ENCODE peak calls at places on chromosomes 2 and 18, in four cellular contexts. One of them, this sample, is unnamed.
A peak's percentile ranks its signal among the peaks of the same experiment; 100 is the strongest.

GRCh38 chr18:39561136-39561535 is 1995.5 kb upstream of the CELF4 start:
- DNase-seq in NB4: no peak
- DNase-seq in choroid plexus epithelial cell: no peak
- DNase-seq in Peyer's patch: no peak
- DNase-seq in this sample: no peak

GRCh38 chr2:96163768-96164429 is 18.7 kb upstream of the DUSP2 start:
- DNase-seq in NB4: peak; percentile 46
- DNase-seq in choroid plexus epithelial cell: peak; percentile 55
- DNase-seq in Peyer's patch: peak; percentile 88
- DNase-seq in this sample: no peak

GRCh38 chr2:152473151-152473857 is 138.3 kb downstream of the FMNL2 start:
- DNase-seq in NB4: no peak
- DNase-seq in choroid plexus epithelial cell: no peak
- DNase-seq in Peyer's patch: no peak
- DNase-seq in this sample: no peak

GRCh38 chr2:165573534-165574461 is 104.3 kb downstream of the CSRNP3 start:
- DNase-seq in NB4: peak; percentile 3
- DNase-seq in choroid plexus epithelial cell: peak; percentile 33
- DNase-seq in Peyer's patch: no peak
- DNase-seq in this sample: peak; percentile 73

GRCh38 chr2:64145760-64146159 is 1.5 kb upstream of the PELI1 start:
- DNase-seq in NB4: no peak
- DNase-seq in choroid plexus epithelial cell: no peak
- DNase-seq in Peyer's patch: no peak
- DNase-seq in this sample: no peak

GRCh38 chr2:165009466-165009865 is 54.1 kb upstream of the SLC38A11 start:
- DNase-seq in NB4: no peak
- DNase-seq in choroid plexus epithelial cell: no peak
- DNase-seq in Peyer's patch: no peak
- DNase-seq in this sample: no peak

GRCh38 chr2:23690421-23691105 is 236.4 kb downstream of the ATAD2B start:
- DNase-seq in NB4: no peak
- DNase-seq in choroid plexus epithelial cell: no peak
- DNase-seq in Peyer's patch: no peak
- DNase-seq in this sample: no peak

GRCh38 chr2:21642647-21643046 is 518.9 kb downstream of the TDRD15 start:
- DNase-seq in NB4: no peak
- DNase-seq in choroid plexus epithelial cell: no peak
- DNase-seq in Peyer's patch: no peak
- DNase-seq in this sample: no peak

GRCh38 chr2:30348825-30349224 is 98.2 kb upstream of the LCLAT1 start:
- DNase-seq in NB4: no peak
- DNase-seq in choroid plexus epithelial cell: no peak
- DNase-seq in Peyer's patch: no peak
- DNase-seq in this sample: no peak

GRCh38 chr2:196276421-196276820 is 105.0 kb upstream of the STK17B start:
- DNase-seq in NB4: peak; percentile 13
- DNase-seq in choroid plexus epithelial cell: no peak
- DNase-seq in Peyer's patch: no peak
- DNase-seq in this sample: peak; percentile 51

GRCh38 chr2:170892391-170892951 is 36.6 kb upstream of the GORASP2 start:
- DNase-seq in NB4: no peak
- DNase-seq in choroid plexus epithelial cell: no peak
- DNase-seq in Peyer's patch: no peak
- DNase-seq in this sample: no peak

GRCh38 chr2:74002515-74003391 is 18.0 kb downstream of the TET3 start:
- DNase-seq in NB4: peak; percentile 88
- DNase-seq in choroid plexus epithelial cell: peak; percentile 85
- DNase-seq in Peyer's patch: peak; percentile 77
- DNase-seq in this sample: peak; percentile 79
- TF ChIP-seq CTCF in NB4: no peak
- TF ChIP-seq CTCF in choroid plexus epithelial cell: no peak
- TF ChIP-seq CTCF in Peyer's patch: no peak
- TF ChIP-seq CTCF in this sample: no peak

DNA sequence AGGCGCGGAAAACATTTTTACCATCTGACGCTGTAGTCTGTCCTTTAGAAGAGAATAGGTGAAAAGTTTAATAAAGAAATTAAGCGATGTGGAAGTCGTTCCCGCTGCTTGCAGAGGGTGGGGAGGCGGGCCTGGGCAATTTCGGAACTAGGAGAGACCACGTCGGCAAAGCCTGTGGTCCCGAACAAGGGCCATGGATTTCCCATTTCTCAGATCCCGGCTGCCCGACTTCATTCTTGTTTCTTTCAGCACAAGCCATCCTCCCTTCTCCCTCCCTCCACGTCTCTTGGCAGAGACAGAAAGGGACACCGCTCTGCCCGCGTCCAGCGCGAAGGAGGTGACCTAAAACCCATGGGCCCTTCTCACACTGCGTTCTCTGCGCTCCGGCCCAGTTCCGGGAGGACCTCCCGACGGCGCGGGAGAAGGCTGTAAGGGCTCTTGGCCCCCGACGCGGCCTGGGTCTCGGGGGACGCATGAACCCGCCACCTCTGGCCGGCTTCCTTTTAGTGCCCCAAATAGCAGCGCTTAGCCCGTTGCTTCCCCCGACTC is 2.2 kb upstream of the BCL2L11 start:
- DNase-seq in NB4: no peak
- DNase-seq in choroid plexus epithelial cell: no peak
- DNase-seq in Peyer's patch: no peak
- DNase-seq in this sample: peak; percentile 55
- H3K4me3 ChIP-seq in NB4: peak overlapping the region; percentile 60
- H3K4me3 ChIP-seq in choroid plexus epithelial cell: peak overlapping the region; percentile 86
- H3K4me3 ChIP-seq in Peyer's patch: peak overlapping the region; percentile 68
- H3K4me3 ChIP-seq in this sample: peak overlapping the region; percentile 82

DNA sequence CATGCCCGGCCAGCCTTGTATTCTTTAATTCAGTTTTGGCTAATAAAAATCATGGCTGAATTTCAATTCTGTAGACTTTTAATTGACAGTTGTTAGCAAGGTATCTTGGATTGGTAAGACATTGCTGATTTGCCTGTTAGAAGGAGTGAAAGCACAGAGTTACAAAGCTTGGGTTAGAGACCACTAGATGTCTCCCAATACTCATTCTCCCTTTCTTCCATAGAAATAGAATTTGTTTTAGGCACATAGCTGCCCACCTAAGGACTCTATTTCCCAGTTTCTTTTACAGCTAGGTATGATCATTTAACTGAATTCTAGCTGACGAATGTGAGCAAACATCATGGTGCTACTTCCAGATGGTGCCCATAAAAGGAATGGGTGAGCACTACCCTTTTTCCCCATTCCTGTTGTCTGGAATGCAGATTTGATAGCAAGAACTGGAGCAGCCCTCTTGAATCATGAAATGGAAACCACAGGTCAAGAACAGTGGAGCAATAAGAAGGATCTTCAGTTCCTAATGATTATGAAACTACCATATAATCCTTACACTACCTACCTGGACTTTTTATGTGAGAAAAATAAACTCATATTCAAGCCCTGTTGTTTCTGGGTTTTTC is 17.5 kb downstream of the PECR start:
- DNase-seq in NB4: peak; percentile 22
- DNase-seq in choroid plexus epithelial cell: peak; percentile 47
- DNase-seq in Peyer's patch: no peak
- DNase-seq in this sample: no peak
- TF ChIP-seq CTCF in NB4: no peak
- TF ChIP-seq CTCF in choroid plexus epithelial cell: peak; percentile 37
- TF ChIP-seq CTCF in Peyer's patch: no peak
- TF ChIP-seq CTCF in this sample: no peak

GRCh38 chr2:162115076-162115475 is 37.0 kb downstream of the GCG start:
- DNase-seq in NB4: no peak
- DNase-seq in choroid plexus epithelial cell: no peak
- DNase-seq in Peyer's patch: no peak
- DNase-seq in this sample: no peak
- H3K4me3 ChIP-seq in NB4: no peak overlapping the region
- H3K4me3 ChIP-seq in choroid plexus epithelial cell: no peak overlapping the region
- H3K4me3 ChIP-seq in Peyer's patch: no peak overlapping the region
- H3K4me3 ChIP-seq in this sample: no peak overlapping the region

GRCh38 chr2:72972744-72973535 is 55.6 kb downstream of the EMX1 start:
- DNase-seq in NB4: no peak
- DNase-seq in choroid plexus epithelial cell: no peak
- DNase-seq in Peyer's patch: no peak
- DNase-seq in this sample: no peak
- TF ChIP-seq CTCF in NB4: no peak
- TF ChIP-seq CTCF in choroid plexus epithelial cell: no peak
- TF ChIP-seq CTCF in Peyer's patch: no peak
- TF ChIP-seq CTCF in this sample: no peak

GRCh38 chr2:85303780-85304531 is 23.8 kb downstream of the TGOLN2 start:
- DNase-seq in NB4: no peak
- DNase-seq in choroid plexus epithelial cell: no peak
- DNase-seq in Peyer's patch: no peak
- DNase-seq in this sample: no peak

GRCh38 chr2:85307527-85307897 is 20.3 kb downstream of the TGOLN2 start:
- DNase-seq in NB4: no peak
- DNase-seq in choroid plexus epithelial cell: no peak
- DNase-seq in Peyer's patch: no peak
- DNase-seq in this sample: peak; percentile 55

DNA sequence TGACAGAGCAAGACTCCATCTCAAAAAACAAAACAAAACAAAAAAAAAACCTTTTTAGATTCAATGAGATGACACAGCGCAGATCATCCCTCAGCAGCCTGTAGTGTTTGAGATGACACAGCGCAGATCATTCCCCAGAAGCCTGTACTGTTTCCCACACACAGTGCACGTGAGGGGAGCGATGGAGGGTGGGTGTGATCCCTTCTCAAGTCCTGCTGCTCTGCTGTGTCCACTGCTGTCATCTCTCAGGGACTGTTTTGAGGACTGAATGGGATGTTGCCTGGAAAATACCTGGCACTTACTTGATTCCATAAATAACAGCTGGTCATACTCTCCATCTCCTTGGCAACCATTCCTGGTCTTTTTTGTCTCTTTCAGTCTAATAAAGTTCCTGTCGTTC is 25.7 kb downstream of the TGOLN2 start:
- DNase-seq in NB4: no peak
- DNase-seq in choroid plexus epithelial cell: no peak
- DNase-seq in Peyer's patch: no peak
- DNase-seq in this sample: no peak
- H3K4me3 ChIP-seq in NB4: no peak overlapping the region
- H3K4me3 ChIP-seq in choroid plexus epithelial cell: no peak overlapping the region
- H3K4me3 ChIP-seq in Peyer's patch: no peak overlapping the region
- H3K4me3 ChIP-seq in this sample: no peak overlapping the region

DNA sequence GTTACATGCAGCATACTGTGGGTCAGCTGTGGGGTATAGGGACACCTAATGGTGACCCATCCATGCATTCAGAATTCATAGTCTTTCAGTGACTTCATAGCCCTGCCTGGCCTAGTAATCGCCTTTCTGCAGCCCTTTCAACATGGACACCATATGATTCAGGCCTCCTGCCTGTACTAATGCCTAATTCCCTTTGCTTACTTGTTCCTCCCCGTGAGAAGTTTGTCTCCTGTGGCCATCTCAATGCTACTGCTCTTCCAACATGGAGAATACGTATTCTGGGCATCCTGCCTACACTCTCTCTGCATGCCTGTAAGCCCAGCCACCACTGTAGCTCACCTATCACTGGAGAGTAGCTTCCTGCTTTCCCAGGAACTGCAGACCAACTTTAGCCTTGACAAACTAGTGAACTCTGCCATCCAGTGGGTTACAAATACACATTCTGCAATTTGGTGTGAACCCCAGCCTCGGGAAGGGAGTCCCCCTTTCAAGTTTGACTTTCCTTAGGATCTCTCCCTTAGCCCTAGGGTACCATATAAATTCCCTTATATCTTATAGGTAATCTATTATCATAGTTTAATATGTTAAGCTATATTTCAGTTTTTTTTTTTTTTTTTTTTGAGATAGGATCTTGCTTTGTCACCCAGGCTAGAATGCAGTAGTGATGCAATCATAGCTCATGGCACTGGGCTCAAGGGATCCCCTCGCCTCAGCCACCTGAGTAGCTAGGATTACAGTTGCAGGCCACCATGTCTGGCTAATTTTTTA is 22.3 kb downstream of the M1AP start:
- DNase-seq in NB4: peak; percentile 19
- DNase-seq in choroid plexus epithelial cell: no peak
- DNase-seq in Peyer's patch: no peak
- DNase-seq in this sample: no peak
- TF ChIP-seq CTCF in NB4: no peak
- TF ChIP-seq CTCF in choroid plexus epithelial cell: no peak
- TF ChIP-seq CTCF in Peyer's patch: no peak
- TF ChIP-seq CTCF in this sample: no peak

GRCh38 chr18:55981712-55982475 is 393.9 kb upstream of the TCF4 start:
- DNase-seq in NB4: no peak
- DNase-seq in choroid plexus epithelial cell: no peak
- DNase-seq in Peyer's patch: no peak
- DNase-seq in this sample: no peak
- H3K4me3 ChIP-seq in NB4: no peak overlapping the region
- H3K4me3 ChIP-seq in choroid plexus epithelial cell: no peak overlapping the region
- H3K4me3 ChIP-seq in Peyer's patch: peak overlapping the region; percentile 9
- H3K4me3 ChIP-seq in this sample: no peak overlapping the region

GRCh38 chr18:12765127-12765526 is 62.3 kb downstream of the PSMG2 start:
- DNase-seq in NB4: no peak
- DNase-seq in choroid plexus epithelial cell: no peak
- DNase-seq in Peyer's patch: no peak
- DNase-seq in this sample: no peak

GRCh38 chr18:12765586-12765985 is 62.7 kb downstream of the PSMG2 start:
- DNase-seq in NB4: no peak
- DNase-seq in choroid plexus epithelial cell: no peak
- DNase-seq in Peyer's patch: no peak
- DNase-seq in this sample: no peak

GRCh38 chr18:12768622-12769021 is 65.8 kb downstream of the PSMG2 start:
- DNase-seq in NB4: no peak
- DNase-seq in choroid plexus epithelial cell: peak; percentile 39
- DNase-seq in Peyer's patch: no peak
- DNase-seq in this sample: no peak

GRCh38 chr18:12767580-12768155 is 64.8 kb downstream of the PSMG2 start:
- DNase-seq in NB4: no peak
- DNase-seq in choroid plexus epithelial cell: no peak
- DNase-seq in Peyer's patch: no peak
- DNase-seq in this sample: no peak

DNA sequence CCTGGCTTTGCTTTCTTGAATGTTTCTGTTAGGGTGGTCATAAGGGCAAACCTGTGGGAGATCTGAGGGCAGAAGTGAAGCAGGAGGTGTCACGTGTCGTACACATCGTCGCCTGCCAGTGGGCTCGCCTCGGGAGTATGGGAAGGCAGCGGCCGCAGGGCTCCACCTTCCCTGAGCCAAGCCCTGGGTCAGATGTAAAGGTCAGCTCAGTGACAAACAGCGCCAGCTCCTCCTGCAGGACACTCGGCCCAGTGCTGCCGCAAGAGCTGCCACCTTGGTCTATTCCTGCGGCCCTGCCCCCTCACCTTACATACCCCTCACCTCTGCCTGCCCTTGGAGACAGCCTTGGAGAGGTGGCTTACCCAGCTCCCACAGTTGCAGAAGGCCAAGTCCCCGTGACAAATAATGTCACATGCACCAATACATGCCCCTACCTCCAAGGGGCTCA is 64.2 kb downstream of the PSMG2 start:
- DNase-seq in NB4: no peak
- DNase-seq in choroid plexus epithelial cell: no peak
- DNase-seq in Peyer's patch: no peak
- DNase-seq in this sample: no peak
- TF ChIP-seq CTCF in NB4: no peak
- TF ChIP-seq CTCF in choroid plexus epithelial cell: peak; percentile 1
- TF ChIP-seq CTCF in Peyer's patch: no peak
- TF ChIP-seq CTCF in this sample: no peak

This sample was measured in colonic mucosa.